ENCODE peak calls at places on chromosomes 5 and 9, in eight cellular contexts. N is ELF-1; R is GM20000; H is stimulated activated CD8-positive, alpha-beta memory T cell treated with anti-CD3 and anti-CD28 coated beads, Interleukin-12 subunit alpha, Interleukin-12 subunit beta, amount 100 ng/mL, for 1 hour; M is ureter; V is foreskin keratinocyte; D is T-helper 1 cell; G is upper lobe of left lung. W is an unnamed sample.
A peak's percentile ranks its signal among the peaks of the same experiment; 100 is the strongest.

GRCh38 chr9:123355761-123356520 is at the start of gene CRB2:
- DNase-seq in N (peak; percentile 81), R (no peak), H (no peak), M (no peak), V (no peak), D (no peak), G (peak; percentile 69), W (no peak)

GRCh38 chr5:179839328-179840256 is 18.9 kb downstream of the SQSTM1 start:
- DNase-seq in N (no peak), R (no peak), H (no peak), M (no peak), V (no peak), D (no peak), G (no peak), W (no peak)

GRCh38 chr9:136364369-136364748 is 815 bp upstream of the DNLZ start:
- DNase-seq in N (peak; percentile 57), R (no peak), H (no peak), M (no peak), V (no peak), D (no peak), G (peak; percentile 85), W (no peak)

GRCh38 chr9:134407123-134407779 is 81.0 kb downstream of the RXRA start:
- DNase-seq in N (peak; percentile 89), R (peak; percentile 98), H (peak; percentile 45), M (peak; percentile 93), V (peak; percentile 63), D (peak; percentile 67), G (peak; percentile 95), W (peak; percentile 86)

GRCh38 chr5:101932599-101932998 is 363.5 kb downstream of the SLCO4C1 start:
- DNase-seq in N (no peak), R (no peak), H (no peak), M (no peak), V (no peak), D (no peak), G (no peak), W (no peak)

GRCh38 chr5:177325868-177326381 is 14.2 kb upstream of the MXD3 start:
- DNase-seq in N (no peak), R (no peak), H (no peak), M (no peak), V (no peak), D (no peak), G (no peak), W (no peak)

GRCh38 chr9:137430723-137431415 is 7.7 kb downstream of the NOXA1 start:
- DNase-seq in N (no peak), R (no peak), H (no peak), M (no peak), V (no peak), D (no peak), G (peak; percentile 73), W (no peak)

GRCh38 chr5:463301-463700 is 20.3 kb downstream of the EXOC3 start:
- DNase-seq in N (no peak), R (no peak), H (no peak), M (no peak), V (no peak), D (no peak), G (no peak), W (peak; percentile 26)

GRCh38 chr9:117409321-117409720 is 5.5 kb downstream of the ASTN2 start:
- DNase-seq in N (peak; percentile 6), R (no peak), H (no peak), M (no peak), V (no peak), D (no peak), G (no peak), W (no peak)

GRCh38 chr5:176889321-176890280 is 9.5 kb downstream of the HK3 start:
- DNase-seq in N (no peak), R (no peak), H (no peak), M (no peak), V (no peak), D (no peak), G (peak; percentile 52), W (no peak)

GRCh38 chr9:133522073-133522910 is 2.5 kb downstream of the MYMK start:
- DNase-seq in N (no peak), R (no peak), H (no peak), M (no peak), V (no peak), D (no peak), G (peak; percentile 53), W (no peak)

GRCh38 chr5:111584651-111585050 is 72.3 kb upstream of the STARD4 start:
- DNase-seq in N (no peak), R (peak; percentile 16), H (peak; percentile 8), M (no peak), V (peak; percentile 45), D (no peak), G (no peak), W (no peak)

GRCh38 chr9:128494108-128494742 is 10.3 kb upstream of the GLE1 start:
- DNase-seq in N (no peak), R (no peak), H (no peak), M (peak; percentile 57), V (no peak), D (no peak), G (no peak), W (no peak)

GRCh38 chr5:175319199-175319598 is 124.8 kb downstream of the DRD1 start:
- DNase-seq in N (no peak), R (no peak), H (no peak), M (no peak), V (no peak), D (no peak), G (no peak), W (no peak)

GRCh38 chr5:31059889-31060288 is 133.6 kb upstream of the CDH6 start:
- DNase-seq in N (no peak), R (no peak), H (no peak), M (no peak), V (no peak), D (no peak), G (no peak), W (no peak)

GRCh38 chr5:170112876-170113516 is 7.3 kb downstream of the FOXI1 start:
- DNase-seq in N (peak; percentile 46), R (no peak), H (no peak), M (no peak), V (no peak), D (no peak), G (no peak), W (no peak)

GRCh38 chr9:96550659-96551058 is 69.0 kb downstream of the CDC14B start:
- DNase-seq in N (no peak), R (no peak), H (no peak), M (no peak), V (no peak), D (no peak), G (no peak), W (no peak)

GRCh38 chr5:83006683-83007283 is 70.4 kb downstream of the TMEM167A start:
- DNase-seq in N (no peak), R (no peak), H (no peak), M (no peak), V (no peak), D (no peak), G (no peak), W (no peak)

GRCh38 chr5:54667136-54667535 is 149.6 kb downstream of the SNX18 start:
- DNase-seq in N (no peak), R (no peak), H (no peak), M (no peak), V (no peak), D (no peak), G (no peak), W (no peak)

GRCh38 chr5:131260895-131261294 is 3.0 kb upstream of the CDC42SE2 start:
- DNase-seq in N (no peak), R (no peak), H (no peak), M (no peak), V (no peak), D (no peak), G (no peak), W (no peak)

GRCh38 chr9:136342191-136343120 is 15.1 kb downstream of the GPSM1 start:
- DNase-seq in N (peak; percentile 93), R (peak; percentile 87), H (peak; percentile 28), M (peak; percentile 87), V (no peak), D (peak; percentile 31), G (peak; percentile 96), W (no peak)

GRCh38 chr9:130862217-130862616 is 27.2 kb downstream of the ABL1 start:
- DNase-seq in N (no peak), R (no peak), H (no peak), M (no peak), V (no peak), D (no peak), G (no peak), W (no peak)

GRCh38 chr5:101676646-101677045 is 619.4 kb downstream of the SLCO4C1 start:
- DNase-seq in N (no peak), R (no peak), H (no peak), M (no peak), V (no peak), D (no peak), G (no peak), W (no peak)

GRCh38 chr5:89421035-89421434 is 538.1 kb upstream of the MEF2C start:
- DNase-seq in N (no peak), R (peak; percentile 14), H (no peak), M (no peak), V (peak; percentile 16), D (no peak), G (no peak), W (no peak)

W was measured in RWPE2.